ENCODE peak calls at places on chromosomes 12 and 14, in six cellular contexts. One of them, this sample, is unnamed.

GRCh38 chr14:31173120-31173837 is 34.3 kb downstream of the HECTD1 start:
- DNase-seq in HFF-Myc: no peak
- DNase-seq in cardiac fibroblast: no peak
- DNase-seq in right atrium auricular region: no peak
- DNase-seq in right lobe of liver: no peak
- DNase-seq in pancreas: no peak
- DNase-seq in this sample: no peak

GRCh38 chr12:75722714-75723200 is 211.3 kb upstream of the KRR1 start:
- DNase-seq in HFF-Myc: peak
- DNase-seq in cardiac fibroblast: peak
- DNase-seq in right atrium auricular region: peak
- DNase-seq in right lobe of liver: no peak
- DNase-seq in pancreas: no peak
- DNase-seq in this sample: peak

GRCh38 chr14:74402264-74403251 is 23.5 kb downstream of the SYNDIG1L start:
- DNase-seq in HFF-Myc: no peak
- DNase-seq in cardiac fibroblast: no peak
- DNase-seq in right atrium auricular region: no peak
- DNase-seq in right lobe of liver: no peak
- DNase-seq in pancreas: no peak
- DNase-seq in this sample: no peak

GRCh38 chr12:91613223-91613779 is 430.7 kb upstream of the DCN start:
- DNase-seq in HFF-Myc: no peak
- DNase-seq in cardiac fibroblast: peak
- DNase-seq in right atrium auricular region: no peak
- DNase-seq in right lobe of liver: no peak
- DNase-seq in pancreas: no peak
- DNase-seq in this sample: peak

GRCh38 chr14:101288436-101289229 is 272.7 kb upstream of the DIO3 start:
- DNase-seq in HFF-Myc: no peak
- DNase-seq in cardiac fibroblast: no peak
- DNase-seq in right atrium auricular region: no peak
- DNase-seq in right lobe of liver: peak
- DNase-seq in pancreas: no peak
- DNase-seq in this sample: peak

GRCh38 chr12:122366685-122367475 is 55.6 kb downstream of the CLIP1 start:
- DNase-seq in HFF-Myc: peak
- DNase-seq in cardiac fibroblast: peak
- DNase-seq in right atrium auricular region: peak
- DNase-seq in right lobe of liver: no peak
- DNase-seq in pancreas: no peak
- DNase-seq in this sample: peak

GRCh38 chr14:55107766-55108554 is 21.1 kb upstream of the LGALS3 start:
- DNase-seq in HFF-Myc: peak
- DNase-seq in cardiac fibroblast: peak
- DNase-seq in right atrium auricular region: peak
- DNase-seq in right lobe of liver: peak
- DNase-seq in pancreas: peak
- DNase-seq in this sample: peak

GRCh38 chr12:58521796-58522195 is 398.5 kb downstream of the LRIG3 start:
- DNase-seq in HFF-Myc: no peak
- DNase-seq in cardiac fibroblast: peak
- DNase-seq in right atrium auricular region: no peak
- DNase-seq in right lobe of liver: no peak
- DNase-seq in pancreas: no peak
- DNase-seq in this sample: peak

GRCh38 chr14:106442857-106443256 is 916.5 kb downstream of the TMEM121 start:
- DNase-seq in HFF-Myc: no peak
- DNase-seq in cardiac fibroblast: no peak
- DNase-seq in right atrium auricular region: no peak
- DNase-seq in right lobe of liver: no peak
- DNase-seq in pancreas: no peak
- DNase-seq in this sample: no peak

GRCh38 chr12:114789821-114790220 is 105.8 kb upstream of the TBX3 start:
- DNase-seq in HFF-Myc: no peak
- DNase-seq in cardiac fibroblast: no peak
- DNase-seq in right atrium auricular region: no peak
- DNase-seq in right lobe of liver: no peak
- DNase-seq in pancreas: no peak
- DNase-seq in this sample: no peak

GRCh38 chr12:102567031-102567985 is 86.9 kb upstream of the IGF1 start:
- DNase-seq in HFF-Myc: peak
- DNase-seq in cardiac fibroblast: peak
- DNase-seq in right atrium auricular region: no peak
- DNase-seq in right lobe of liver: no peak
- DNase-seq in pancreas: no peak
- DNase-seq in this sample: peak

DNA sequence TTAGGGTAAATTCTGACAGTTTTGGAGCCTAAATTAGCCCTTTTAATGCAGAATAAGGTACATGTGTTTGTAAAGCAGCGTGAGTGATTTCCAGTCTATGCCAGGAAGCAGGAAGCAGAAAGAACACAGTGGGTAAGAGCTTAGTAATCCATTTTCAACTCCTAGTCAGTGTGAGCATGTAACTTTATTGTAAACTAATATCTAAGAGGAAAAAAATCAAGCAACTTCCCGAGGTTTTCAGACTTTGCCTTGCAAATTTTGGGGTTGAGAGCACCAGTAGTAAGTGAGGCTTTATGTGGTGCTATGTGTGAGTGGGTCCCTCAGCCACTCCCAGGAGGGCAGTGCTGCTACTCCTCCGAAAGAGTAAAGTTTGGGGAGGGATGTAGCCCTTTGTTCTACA is 2.9 kb downstream of the CIPC start:
- DNase-seq in HFF-Myc: no peak
- DNase-seq in cardiac fibroblast: peak
- DNase-seq in right atrium auricular region: no peak
- DNase-seq in right lobe of liver: no peak
- DNase-seq in pancreas: no peak
- DNase-seq in this sample: peak
- H3K4me3 ChIP-seq in HFF-Myc: peak
- H3K4me3 ChIP-seq in cardiac fibroblast: no peak
- H3K4me3 ChIP-seq in right atrium auricular region: no peak
- H3K4me3 ChIP-seq in right lobe of liver: no peak
- H3K4me3 ChIP-seq in pancreas: no peak
- H3K4me3 ChIP-seq in this sample: no peak

DNA sequence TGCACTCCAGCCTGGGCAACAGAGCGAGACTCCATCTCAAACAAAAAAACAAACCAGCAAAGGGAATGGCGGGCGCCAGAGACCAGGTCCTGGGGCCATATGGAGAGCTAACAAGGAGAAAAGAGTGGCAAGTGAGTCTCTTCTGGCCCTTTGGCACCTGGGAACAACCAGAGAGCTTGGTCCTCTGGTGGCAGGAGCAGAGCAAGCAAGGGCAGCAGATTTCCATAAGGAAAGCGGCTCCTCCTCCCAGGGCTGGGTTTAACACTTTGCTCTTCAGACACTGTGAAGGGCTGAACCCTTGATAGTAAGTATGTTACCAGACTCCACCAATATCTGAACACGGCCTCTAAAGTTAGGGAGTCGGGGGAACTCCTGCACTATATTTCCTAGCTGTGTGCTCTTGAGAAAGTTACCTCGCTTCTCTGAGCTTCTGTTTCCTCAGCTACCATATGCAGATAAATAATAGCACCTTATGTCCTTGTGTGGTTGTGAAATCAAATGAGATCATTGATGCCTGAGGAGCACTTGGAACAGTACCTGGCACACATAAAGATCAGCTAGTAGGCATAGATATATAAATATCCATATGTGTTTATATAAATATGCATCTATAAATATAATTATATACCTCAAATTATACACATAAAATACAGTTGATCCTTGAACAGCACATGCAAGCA is 33.4 kb upstream of the PLEKHG6 start:
- DNase-seq in HFF-Myc: no peak
- DNase-seq in cardiac fibroblast: peak
- DNase-seq in right atrium auricular region: no peak
- DNase-seq in right lobe of liver: no peak
- DNase-seq in pancreas: no peak
- DNase-seq in this sample: no peak
- TF ChIP-seq CTCF in HFF-Myc: no peak
- TF ChIP-seq CTCF in cardiac fibroblast: no peak
- TF ChIP-seq CTCF in right atrium auricular region: no peak
- TF ChIP-seq CTCF in right lobe of liver: no peak
- TF ChIP-seq CTCF in pancreas: no peak
- TF ChIP-seq CTCF in this sample: no peak

GRCh38 chr12:52007158-52007921 is 594 bp downstream of the TAMALIN start:
- DNase-seq in HFF-Myc: no peak
- DNase-seq in cardiac fibroblast: no peak
- DNase-seq in right atrium auricular region: no peak
- DNase-seq in right lobe of liver: peak
- DNase-seq in pancreas: peak
- DNase-seq in this sample: no peak
- H3K4me3 ChIP-seq in HFF-Myc: peak
- H3K4me3 ChIP-seq in cardiac fibroblast: peak
- H3K4me3 ChIP-seq in right atrium auricular region: peak
- H3K4me3 ChIP-seq in right lobe of liver: peak
- H3K4me3 ChIP-seq in pancreas: peak
- H3K4me3 ChIP-seq in this sample: peak

DNA sequence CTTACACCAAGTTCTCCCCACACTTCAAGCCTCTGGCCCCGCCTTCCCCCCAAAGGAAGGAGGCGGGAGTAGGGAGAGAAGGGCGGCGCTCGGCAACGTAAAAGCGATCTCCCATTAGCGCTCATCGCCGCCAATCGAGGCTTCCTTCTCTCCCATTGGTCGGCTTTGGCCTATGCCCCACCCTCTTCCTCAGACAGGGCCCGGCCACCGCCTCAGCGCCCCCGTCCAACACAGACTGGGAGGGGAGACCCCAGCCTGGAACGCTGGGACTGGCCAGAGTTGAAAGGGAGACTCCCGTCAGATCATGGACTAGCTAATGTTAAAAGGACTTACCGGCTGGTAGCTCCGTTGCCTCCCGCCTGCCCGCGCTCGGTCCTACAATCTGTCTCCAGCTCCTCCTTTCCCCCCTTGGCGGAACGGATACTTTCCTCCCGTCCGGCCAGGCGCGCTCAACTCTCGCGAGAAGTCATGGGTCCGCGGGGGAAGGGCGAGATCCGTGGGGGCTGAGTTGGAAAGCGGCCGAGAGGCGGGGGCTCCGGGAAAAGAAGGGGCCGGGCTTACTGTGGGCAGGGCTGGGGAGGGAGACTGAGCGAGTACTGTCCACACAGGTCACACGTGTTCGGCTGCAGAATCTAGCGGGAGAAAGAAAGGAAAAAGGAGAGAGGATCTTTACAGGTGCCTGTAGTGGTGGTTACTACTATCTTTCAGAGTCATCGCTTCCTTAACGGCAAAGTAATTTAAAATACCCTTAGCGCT is at the start of gene ATF7:
- DNase-seq in HFF-Myc: peak
- DNase-seq in cardiac fibroblast: peak
- DNase-seq in right atrium auricular region: peak
- DNase-seq in right lobe of liver: peak
- DNase-seq in pancreas: peak
- DNase-seq in this sample: peak
- TF ChIP-seq CTCF in HFF-Myc: no peak
- TF ChIP-seq CTCF in cardiac fibroblast: no peak
- TF ChIP-seq CTCF in right atrium auricular region: no peak
- TF ChIP-seq CTCF in right lobe of liver: no peak
- TF ChIP-seq CTCF in pancreas: no peak
- TF ChIP-seq CTCF in this sample: no peak

DNA sequence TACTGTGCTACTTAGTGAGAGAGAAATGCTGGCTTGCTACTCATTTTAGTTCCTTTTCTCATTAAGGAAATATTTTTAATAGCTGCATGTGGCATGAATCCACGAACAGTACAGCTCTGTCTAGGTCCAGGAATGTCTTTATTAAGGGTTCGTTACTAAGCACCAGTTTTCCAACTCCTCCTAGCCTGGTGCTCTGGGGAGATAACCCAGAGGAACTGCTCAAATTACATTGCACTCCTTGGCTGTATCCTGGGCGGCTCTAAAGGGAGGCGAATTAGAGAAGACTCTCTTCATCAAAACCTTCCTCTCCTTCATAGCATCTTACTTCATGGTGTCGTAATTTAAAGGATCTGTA is 101.3 kb downstream of the PPM1A start:
- DNase-seq in HFF-Myc: no peak
- DNase-seq in cardiac fibroblast: peak
- DNase-seq in right atrium auricular region: no peak
- DNase-seq in right lobe of liver: no peak
- DNase-seq in pancreas: no peak
- DNase-seq in this sample: peak
- H3K4me3 ChIP-seq in HFF-Myc: no peak
- H3K4me3 ChIP-seq in cardiac fibroblast: no peak
- H3K4me3 ChIP-seq in right atrium auricular region: no peak
- H3K4me3 ChIP-seq in right lobe of liver: no peak
- H3K4me3 ChIP-seq in pancreas: no peak
- H3K4me3 ChIP-seq in this sample: no peak

GRCh38 chr14:22386924-22387775 is 201.9 kb downstream of the DAD1 start:
- DNase-seq in HFF-Myc: peak
- DNase-seq in cardiac fibroblast: peak
- DNase-seq in right atrium auricular region: peak
- DNase-seq in right lobe of liver: no peak
- DNase-seq in pancreas: no peak
- DNase-seq in this sample: peak
- TF ChIP-seq CTCF in HFF-Myc: peak
- TF ChIP-seq CTCF in cardiac fibroblast: peak
- TF ChIP-seq CTCF in right atrium auricular region: peak
- TF ChIP-seq CTCF in right lobe of liver: peak
- TF ChIP-seq CTCF in pancreas: peak
- TF ChIP-seq CTCF in this sample: peak

DNA sequence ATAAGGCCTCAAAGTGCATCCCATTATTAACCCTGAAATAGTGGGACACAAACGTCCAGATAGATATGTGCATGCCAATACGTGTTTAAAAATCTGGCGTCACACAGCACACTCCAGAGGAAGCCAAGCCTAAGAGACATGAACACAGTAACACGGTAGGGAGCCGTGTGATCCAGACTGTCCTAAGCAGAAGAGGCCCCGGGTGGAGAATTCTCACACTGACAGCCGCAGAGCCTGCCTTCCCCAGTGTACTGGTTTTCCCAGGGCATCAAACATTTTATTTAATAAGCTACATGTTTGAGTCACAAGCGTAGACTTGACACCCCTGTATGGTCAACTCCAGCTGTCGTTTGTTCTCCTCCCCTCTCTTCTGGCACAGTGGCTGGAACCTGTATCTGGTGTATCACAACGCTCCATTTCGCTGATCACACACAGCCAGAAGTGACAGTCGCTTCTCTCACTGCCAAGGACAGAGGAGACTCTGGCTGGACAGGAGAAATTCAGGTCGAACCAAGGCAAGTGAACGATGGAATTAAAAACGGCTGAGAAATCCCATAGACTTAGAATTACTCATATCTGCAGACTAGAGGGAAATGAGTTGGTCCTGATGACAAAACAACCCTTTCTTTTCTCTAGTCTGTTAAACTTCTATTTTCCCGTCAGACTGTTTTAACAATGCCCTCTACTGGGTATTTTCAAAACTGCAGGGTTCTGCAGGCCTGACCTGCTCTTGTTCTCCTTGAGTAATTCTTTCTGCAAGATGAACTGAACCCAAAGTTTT is 359.9 kb downstream of the RGS6 start:
- DNase-seq in HFF-Myc: peak
- DNase-seq in cardiac fibroblast: peak
- DNase-seq in right atrium auricular region: no peak
- DNase-seq in right lobe of liver: no peak
- DNase-seq in pancreas: no peak
- DNase-seq in this sample: peak
- H3K4me3 ChIP-seq in HFF-Myc: no peak
- H3K4me3 ChIP-seq in cardiac fibroblast: no peak
- H3K4me3 ChIP-seq in right atrium auricular region: peak
- H3K4me3 ChIP-seq in right lobe of liver: no peak
- H3K4me3 ChIP-seq in pancreas: no peak
- H3K4me3 ChIP-seq in this sample: no peak